ENCODE peak calls at places on chromosomes 6 and 20, in nine cellular contexts. One of them, this sample, is unnamed.

GRCh38 chr6:63793727-63794126 is 158.1 kb downstream of the PHF3 start:
- DNase-seq in upper lobe of left lung: no peak
- DNase-seq in gastrocnemius medialis: no peak
- DNase-seq in left ventricle myocardium inferior: no peak
- DNase-seq in psoas muscle: no peak
- DNase-seq in IMR-90: no peak
- DNase-seq in CD8-positive, alpha-beta T cell: no peak
- DNase-seq in dorsolateral prefrontal cortex: no peak
- DNase-seq in HCT116: no peak
- DNase-seq in this sample: no peak

GRCh38 chr20:19079536-19080299 is 132.7 kb upstream of the SLC24A3 start:
- DNase-seq in gastrocnemius medialis: no peak
- DNase-seq in HCT116: no peak
- DNase-seq in IMR-90: peak; percentile 9
- DNase-seq in dorsolateral prefrontal cortex: no peak
- DNase-seq in left ventricle myocardium inferior: no peak
- DNase-seq in CD8-positive, alpha-beta T cell: no peak
- DNase-seq in psoas muscle: no peak
- DNase-seq in upper lobe of left lung: no peak
- DNase-seq in this sample: no peak

GRCh38 chr20:17620371-17621228 is 50.7 kb downstream of the DSTN start:
- DNase-seq in CD8-positive, alpha-beta T cell: no peak
- DNase-seq in gastrocnemius medialis: no peak
- DNase-seq in left ventricle myocardium inferior: no peak
- DNase-seq in psoas muscle: no peak
- DNase-seq in HCT116: no peak
- DNase-seq in IMR-90: no peak
- DNase-seq in dorsolateral prefrontal cortex: peak; percentile 6
- DNase-seq in upper lobe of left lung: peak; percentile 69
- DNase-seq in this sample: no peak

GRCh38 chr6:164200071-164200470 is 785.6 kb downstream of the QKI start:
- DNase-seq in IMR-90: no peak
- DNase-seq in HCT116: no peak
- DNase-seq in CD8-positive, alpha-beta T cell: no peak
- DNase-seq in gastrocnemius medialis: no peak
- DNase-seq in left ventricle myocardium inferior: no peak
- DNase-seq in psoas muscle: no peak
- DNase-seq in upper lobe of left lung: no peak
- DNase-seq in dorsolateral prefrontal cortex: no peak
- DNase-seq in this sample: no peak

GRCh38 chr6:150894935-150895686 is 29.6 kb downstream of the MTHFD1L start:
- DNase-seq in upper lobe of left lung: peak; percentile 27
- DNase-seq in left ventricle myocardium inferior: no peak
- DNase-seq in psoas muscle: no peak
- DNase-seq in dorsolateral prefrontal cortex: no peak
- DNase-seq in IMR-90: peak; percentile 62
- DNase-seq in CD8-positive, alpha-beta T cell: no peak
- DNase-seq in gastrocnemius medialis: no peak
- DNase-seq in HCT116: no peak
- DNase-seq in this sample: no peak

GRCh38 chr6:109672827-109673226 is 18.2 kb downstream of the AK9 start:
- DNase-seq in psoas muscle: no peak
- DNase-seq in dorsolateral prefrontal cortex: no peak
- DNase-seq in gastrocnemius medialis: no peak
- DNase-seq in IMR-90: no peak
- DNase-seq in CD8-positive, alpha-beta T cell: no peak
- DNase-seq in left ventricle myocardium inferior: no peak
- DNase-seq in upper lobe of left lung: no peak
- DNase-seq in HCT116: no peak
- DNase-seq in this sample: no peak

GRCh38 chr20:43669332-43669731 is 2.4 kb downstream of the MYBL2 start:
- DNase-seq in dorsolateral prefrontal cortex: no peak
- DNase-seq in HCT116: no peak
- DNase-seq in psoas muscle: no peak
- DNase-seq in IMR-90: peak; percentile 62
- DNase-seq in gastrocnemius medialis: no peak
- DNase-seq in left ventricle myocardium inferior: no peak
- DNase-seq in upper lobe of left lung: no peak
- DNase-seq in CD8-positive, alpha-beta T cell: no peak
- DNase-seq in this sample: no peak

GRCh38 chr20:36112112-36112511 is 42.4 kb upstream of the EPB41L1 start:
- DNase-seq in HCT116: no peak
- DNase-seq in upper lobe of left lung: no peak
- DNase-seq in gastrocnemius medialis: no peak
- DNase-seq in CD8-positive, alpha-beta T cell: no peak
- DNase-seq in IMR-90: no peak
- DNase-seq in psoas muscle: no peak
- DNase-seq in left ventricle myocardium inferior: no peak
- DNase-seq in dorsolateral prefrontal cortex: no peak
- DNase-seq in this sample: no peak

GRCh38 chr6:32950449-32950848 is 2.4 kb downstream of the HLA-DMA start:
- DNase-seq in psoas muscle: no peak
- DNase-seq in upper lobe of left lung: no peak
- DNase-seq in IMR-90: no peak
- DNase-seq in CD8-positive, alpha-beta T cell: no peak
- DNase-seq in gastrocnemius medialis: no peak
- DNase-seq in HCT116: no peak
- DNase-seq in dorsolateral prefrontal cortex: no peak
- DNase-seq in left ventricle myocardium inferior: no peak
- DNase-seq in this sample: no peak

GRCh38 chr20:40997116-40997515 is 31.5 kb upstream of the TOP1 start:
- DNase-seq in left ventricle myocardium inferior: no peak
- DNase-seq in dorsolateral prefrontal cortex: no peak
- DNase-seq in upper lobe of left lung: no peak
- DNase-seq in IMR-90: no peak
- DNase-seq in HCT116: no peak
- DNase-seq in gastrocnemius medialis: no peak
- DNase-seq in CD8-positive, alpha-beta T cell: no peak
- DNase-seq in psoas muscle: no peak
- DNase-seq in this sample: no peak

DNA sequence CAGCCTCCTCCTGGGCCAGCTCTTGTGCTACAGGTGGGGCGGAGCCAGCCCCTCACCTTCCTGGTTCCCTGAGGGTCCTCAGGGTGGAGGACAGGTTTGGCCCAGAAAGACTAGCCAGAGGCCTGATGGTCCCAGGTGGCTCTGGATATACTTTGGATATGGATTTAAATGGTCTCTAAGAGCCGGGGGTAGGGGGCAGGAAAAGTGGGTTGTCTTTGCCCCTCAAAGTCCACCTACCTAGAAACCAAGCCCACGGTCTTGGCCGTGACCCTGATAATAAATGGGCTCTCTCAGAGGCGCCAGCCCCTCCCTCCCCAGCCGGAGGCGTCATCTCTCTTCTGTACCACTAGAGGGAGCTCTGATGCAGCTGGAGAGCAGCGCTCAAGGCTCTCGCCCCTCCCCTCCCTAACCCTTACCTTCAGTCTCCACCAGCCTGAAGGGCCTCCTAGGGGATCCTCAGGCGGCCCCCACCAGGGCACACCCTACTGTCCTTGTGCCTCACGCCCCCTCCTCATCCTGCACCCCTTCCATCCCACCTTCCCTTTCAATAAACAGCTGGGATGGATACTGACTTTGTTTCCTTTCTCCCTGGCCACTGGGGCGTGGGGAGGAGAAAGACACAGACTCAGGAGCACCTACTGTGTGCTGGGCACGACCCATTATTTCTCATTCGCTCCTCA is 7.5 kb downstream of the NRSN2 start:
- DNase-seq in upper lobe of left lung: peak; percentile 33
- DNase-seq in HCT116: peak; percentile 59
- DNase-seq in IMR-90: peak; percentile 67
- DNase-seq in left ventricle myocardium inferior: peak; percentile 69
- DNase-seq in gastrocnemius medialis: peak; percentile 29
- DNase-seq in dorsolateral prefrontal cortex: peak; percentile 69
- DNase-seq in CD8-positive, alpha-beta T cell: peak; percentile 64
- DNase-seq in psoas muscle: peak; percentile 57
- DNase-seq in this sample: peak; percentile 78
- TF ChIP-seq CTCF in upper lobe of left lung: peak; percentile 85
- TF ChIP-seq CTCF in HCT116: peak; percentile 91
- TF ChIP-seq CTCF in IMR-90: peak; percentile 97
- TF ChIP-seq CTCF in left ventricle myocardium inferior: peak; percentile 98
- TF ChIP-seq CTCF in gastrocnemius medialis: peak; percentile 91
- TF ChIP-seq CTCF in dorsolateral prefrontal cortex: peak; percentile 91
- TF ChIP-seq CTCF in CD8-positive, alpha-beta T cell: peak; percentile 79
- TF ChIP-seq CTCF in psoas muscle: peak; percentile 96
- TF ChIP-seq CTCF in this sample: peak; percentile 97

DNA sequence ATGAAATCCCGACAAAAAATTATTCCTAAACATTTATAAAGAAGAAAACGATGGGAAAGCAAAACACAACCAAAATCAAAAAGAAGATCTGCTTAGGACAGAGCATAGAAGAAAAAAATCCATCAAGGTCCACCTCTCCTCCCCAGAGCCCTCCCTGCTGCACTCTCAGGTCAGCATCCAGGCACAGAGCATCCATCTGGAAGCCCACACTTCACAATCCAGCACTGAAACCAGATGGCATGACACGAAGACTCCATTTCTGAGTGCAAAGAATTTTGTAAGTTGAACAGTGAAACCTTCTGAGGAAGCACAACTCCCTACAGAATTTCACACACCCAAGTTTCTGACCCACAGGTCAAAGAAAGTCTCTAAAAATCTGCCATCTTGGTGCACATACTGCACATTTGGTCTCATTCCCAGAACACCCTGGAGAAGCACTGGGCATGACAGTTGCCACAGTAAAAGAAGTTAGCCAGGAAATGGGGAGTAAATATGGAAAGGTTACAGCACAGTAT is 128.8 kb upstream of the STXBP5 start:
- DNase-seq in HCT116: no peak
- DNase-seq in left ventricle myocardium inferior: no peak
- DNase-seq in dorsolateral prefrontal cortex: no peak
- DNase-seq in upper lobe of left lung: no peak
- DNase-seq in gastrocnemius medialis: no peak
- DNase-seq in IMR-90: no peak
- DNase-seq in psoas muscle: no peak
- DNase-seq in CD8-positive, alpha-beta T cell: no peak
- DNase-seq in this sample: no peak
- H3K27ac ChIP-seq in HCT116: no peak overlapping the region
- H3K27ac ChIP-seq in left ventricle myocardium inferior: no peak overlapping the region
- H3K27ac ChIP-seq in dorsolateral prefrontal cortex: no peak overlapping the region
- H3K27ac ChIP-seq in upper lobe of left lung: no peak overlapping the region
- H3K27ac ChIP-seq in gastrocnemius medialis: no peak overlapping the region
- H3K27ac ChIP-seq in IMR-90: no peak overlapping the region
- H3K27ac ChIP-seq in psoas muscle: no peak overlapping the region
- H3K27ac ChIP-seq in CD8-positive, alpha-beta T cell: no peak overlapping the region
- H3K27ac ChIP-seq in this sample: no peak overlapping the region

DNA sequence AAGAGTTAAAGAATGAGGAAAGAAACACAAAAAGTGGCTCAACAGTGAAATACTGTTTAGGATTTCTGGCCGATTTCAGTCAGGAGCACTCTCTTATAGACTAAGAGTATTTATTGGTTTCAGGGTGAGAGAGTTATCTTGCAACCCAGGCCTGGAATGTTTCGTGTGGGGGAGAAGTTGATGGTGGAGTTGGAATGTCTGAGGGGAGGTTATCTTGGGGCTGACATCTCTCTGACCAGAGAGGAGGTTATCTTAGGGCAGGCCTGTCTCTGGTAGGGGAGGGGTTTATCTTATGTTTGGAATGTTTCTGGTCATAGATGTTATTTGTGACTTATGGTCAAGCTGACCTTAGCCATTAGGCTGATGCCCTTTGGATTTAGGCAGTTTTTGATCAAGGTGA is 80.3 kb downstream of the HTR1B start:
- DNase-seq in left ventricle myocardium inferior: no peak
- DNase-seq in gastrocnemius medialis: no peak
- DNase-seq in HCT116: no peak
- DNase-seq in upper lobe of left lung: no peak
- DNase-seq in IMR-90: no peak
- DNase-seq in CD8-positive, alpha-beta T cell: no peak
- DNase-seq in psoas muscle: no peak
- DNase-seq in dorsolateral prefrontal cortex: no peak
- DNase-seq in this sample: no peak
- H3K4me3 ChIP-seq in left ventricle myocardium inferior: no peak overlapping the region
- H3K4me3 ChIP-seq in gastrocnemius medialis: no peak overlapping the region
- H3K4me3 ChIP-seq in HCT116: no peak overlapping the region
- H3K4me3 ChIP-seq in upper lobe of left lung: no peak overlapping the region
- H3K4me3 ChIP-seq in IMR-90: no peak overlapping the region
- H3K4me3 ChIP-seq in CD8-positive, alpha-beta T cell: no peak overlapping the region
- H3K4me3 ChIP-seq in psoas muscle: no peak overlapping the region
- H3K4me3 ChIP-seq in dorsolateral prefrontal cortex: no peak overlapping the region
- H3K4me3 ChIP-seq in this sample: no peak overlapping the region

DNA sequence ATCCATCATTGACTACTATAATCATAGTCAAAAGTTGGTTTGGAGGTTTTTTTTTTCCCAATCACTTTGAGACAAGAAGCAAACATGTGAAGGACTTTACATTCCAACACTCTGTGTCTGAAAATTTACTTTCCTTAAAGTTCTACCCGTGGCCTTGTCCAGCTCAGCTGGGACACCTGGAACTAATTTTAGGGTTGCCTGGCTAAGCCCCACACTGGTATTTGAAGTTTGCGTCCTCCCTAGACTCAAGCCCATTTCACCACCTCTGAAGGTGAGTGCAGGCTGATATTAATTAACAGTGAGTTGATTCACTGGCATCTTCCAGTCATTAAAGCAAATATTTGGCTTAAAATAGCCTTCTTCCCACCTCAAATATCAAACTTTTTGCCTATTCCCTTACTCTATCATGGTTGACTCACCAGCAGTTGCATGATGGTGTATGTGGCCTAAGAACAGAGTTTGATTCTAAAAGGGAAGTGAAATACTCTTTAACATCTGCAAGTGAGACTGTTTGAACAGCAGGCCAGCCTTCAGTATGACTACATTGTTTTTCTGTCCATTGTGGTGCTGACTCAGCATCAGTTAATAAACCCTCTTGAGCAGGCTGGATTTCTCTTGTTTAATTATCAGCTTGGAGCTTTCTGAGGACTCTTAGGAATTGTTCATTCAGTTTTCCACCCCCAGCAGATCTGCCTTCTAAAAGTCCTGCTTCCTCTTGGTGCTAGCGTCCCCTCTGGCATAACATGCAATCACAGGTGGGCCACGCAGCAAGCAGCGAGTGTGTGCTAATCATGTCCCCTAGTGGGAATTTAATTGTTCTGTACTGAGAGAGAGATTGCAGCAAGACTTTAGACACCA is 1.8 kb upstream of the PRDM1 start:
- DNase-seq in IMR-90: peak; percentile 92
- DNase-seq in left ventricle myocardium inferior: no peak
- DNase-seq in psoas muscle: no peak
- DNase-seq in gastrocnemius medialis: no peak
- DNase-seq in upper lobe of left lung: no peak
- DNase-seq in dorsolateral prefrontal cortex: no peak
- DNase-seq in HCT116: peak; percentile 72
- DNase-seq in CD8-positive, alpha-beta T cell: no peak
- DNase-seq in this sample: no peak
- TF ChIP-seq CTCF in IMR-90: peak; percentile 68
- TF ChIP-seq CTCF in left ventricle myocardium inferior: peak; percentile 42
- TF ChIP-seq CTCF in psoas muscle: no peak
- TF ChIP-seq CTCF in gastrocnemius medialis: no peak
- TF ChIP-seq CTCF in upper lobe of left lung: peak; percentile 49
- TF ChIP-seq CTCF in dorsolateral prefrontal cortex: no peak
- TF ChIP-seq CTCF in HCT116: peak; percentile 98
- TF ChIP-seq CTCF in CD8-positive, alpha-beta T cell: no peak
- TF ChIP-seq CTCF in this sample: no peak

DNA sequence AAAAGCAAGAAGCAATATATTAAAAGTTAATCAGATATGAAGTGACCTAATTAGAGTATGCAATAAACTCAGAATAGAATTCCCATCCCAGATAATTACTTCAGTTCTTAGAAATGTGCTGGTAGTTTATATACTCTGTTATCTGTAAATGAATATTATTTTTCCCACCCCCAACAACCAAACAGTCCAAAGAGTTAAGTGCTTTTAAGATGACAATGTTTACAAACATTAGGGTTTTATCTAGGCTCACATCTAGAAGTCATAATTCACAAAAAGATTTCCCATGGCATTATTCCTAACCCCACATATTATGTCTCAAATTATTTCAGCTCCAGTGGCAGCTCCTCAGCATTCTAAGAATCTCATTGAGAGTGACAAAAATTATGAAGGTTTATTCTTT is 120.9 kb downstream of the TASP1 start:
- DNase-seq in gastrocnemius medialis: no peak
- DNase-seq in upper lobe of left lung: no peak
- DNase-seq in dorsolateral prefrontal cortex: no peak
- DNase-seq in left ventricle myocardium inferior: no peak
- DNase-seq in HCT116: no peak
- DNase-seq in psoas muscle: no peak
- DNase-seq in IMR-90: peak; percentile 11
- DNase-seq in CD8-positive, alpha-beta T cell: no peak
- DNase-seq in this sample: no peak
- H3K27ac ChIP-seq in gastrocnemius medialis: no peak overlapping the region
- H3K27ac ChIP-seq in upper lobe of left lung: no peak overlapping the region
- H3K27ac ChIP-seq in dorsolateral prefrontal cortex: no peak overlapping the region
- H3K27ac ChIP-seq in left ventricle myocardium inferior: no peak overlapping the region
- H3K27ac ChIP-seq in HCT116: no peak overlapping the region
- H3K27ac ChIP-seq in psoas muscle: no peak overlapping the region
- H3K27ac ChIP-seq in IMR-90: peak overlapping the region; percentile 39
- H3K27ac ChIP-seq in CD8-positive, alpha-beta T cell: no peak overlapping the region
- H3K27ac ChIP-seq in this sample: no peak overlapping the region

This sample was measured in pancreas.